ENCODE peak calls at places on chromosomes 11 and 22, in six cellular contexts. One of them, this sample, is unnamed.

GRCh38 chr22:44444341-44445306 is 53.4 kb downstream of the RTL6 start:
- DNase-seq in trophoblast cell: peak; percentile 53
- DNase-seq in mesenchymal stem cell: no peak
- DNase-seq in H9: peak; percentile 74
- DNase-seq in H1: peak; percentile 69
- DNase-seq in IMR-90: no peak
- DNase-seq in this sample: no peak

GRCh38 chr22:43542681-43543521 is 131.1 kb downstream of the MPPED1 start:
- DNase-seq in H1: no peak
- DNase-seq in IMR-90: no peak
- DNase-seq in mesenchymal stem cell: no peak
- DNase-seq in H9: peak; percentile 20
- DNase-seq in trophoblast cell: no peak
- DNase-seq in this sample: no peak

GRCh38 chr22:19955241-19956128 is 13.9 kb upstream of the TXNRD2 start:
- DNase-seq in IMR-90: no peak
- DNase-seq in H1: no peak
- DNase-seq in trophoblast cell: no peak
- DNase-seq in H9: no peak
- DNase-seq in mesenchymal stem cell: no peak
- DNase-seq in this sample: no peak

GRCh38 chr11:45332486-45332934 is 46.4 kb upstream of the SYT13 start:
- DNase-seq in mesenchymal stem cell: peak; percentile 61
- DNase-seq in H9: peak; percentile 51
- DNase-seq in H1: peak; percentile 68
- DNase-seq in trophoblast cell: peak; percentile 55
- DNase-seq in IMR-90: peak; percentile 19
- DNase-seq in this sample: peak; percentile 51

GRCh38 chr22:28268176-28268575 is 349.1 kb upstream of the PITPNB start:
- DNase-seq in H9: no peak
- DNase-seq in trophoblast cell: no peak
- DNase-seq in H1: no peak
- DNase-seq in mesenchymal stem cell: no peak
- DNase-seq in IMR-90: no peak
- DNase-seq in this sample: no peak

GRCh38 chr11:123451183-123451907 is 21.3 kb downstream of the GRAMD1B start:
- DNase-seq in IMR-90: no peak
- DNase-seq in H9: no peak
- DNase-seq in H1: no peak
- DNase-seq in trophoblast cell: no peak
- DNase-seq in mesenchymal stem cell: no peak
- DNase-seq in this sample: no peak

GRCh38 chr11:111792955-111793500 is 26.8 kb upstream of the PPP2R1B start:
- DNase-seq in mesenchymal stem cell: no peak
- DNase-seq in IMR-90: no peak
- DNase-seq in trophoblast cell: peak; percentile 62
- DNase-seq in H9: no peak
- DNase-seq in H1: no peak
- DNase-seq in this sample: no peak

GRCh38 chr11:118615996-118616395 is 8.6 kb downstream of the PHLDB1 start:
- DNase-seq in H1: peak; percentile 70
- DNase-seq in H9: peak; percentile 58
- DNase-seq in trophoblast cell: no peak
- DNase-seq in mesenchymal stem cell: no peak
- DNase-seq in IMR-90: no peak
- DNase-seq in this sample: no peak

GRCh38 chr11:2318123-2318522 is 16.3 kb downstream of the TSPAN32 start:
- DNase-seq in H1: no peak
- DNase-seq in trophoblast cell: no peak
- DNase-seq in IMR-90: no peak
- DNase-seq in mesenchymal stem cell: no peak
- DNase-seq in H9: no peak
- DNase-seq in this sample: no peak

GRCh38 chr22:36743591-36744412 is 32.1 kb downstream of the IFT27 start:
- DNase-seq in mesenchymal stem cell: no peak
- DNase-seq in H1: no peak
- DNase-seq in H9: peak; percentile 22
- DNase-seq in IMR-90: no peak
- DNase-seq in trophoblast cell: no peak
- DNase-seq in this sample: no peak

GRCh38 chr11:131609921-131610320 is 239.5 kb downstream of the NTM start:
- DNase-seq in H9: no peak
- DNase-seq in H1: no peak
- DNase-seq in IMR-90: no peak
- DNase-seq in mesenchymal stem cell: no peak
- DNase-seq in trophoblast cell: no peak
- DNase-seq in this sample: no peak

GRCh38 chr11:85712953-85713352 is 27.0 kb upstream of the CCDC89 start:
- DNase-seq in trophoblast cell: no peak
- DNase-seq in H1: no peak
- DNase-seq in H9: no peak
- DNase-seq in mesenchymal stem cell: no peak
- DNase-seq in IMR-90: no peak
- DNase-seq in this sample: no peak

GRCh38 chr11:111910637-111911562 is 670 bp downstream of the CRYAB start:
- DNase-seq in mesenchymal stem cell: no peak
- DNase-seq in H1: no peak
- DNase-seq in trophoblast cell: no peak
- DNase-seq in H9: no peak
- DNase-seq in IMR-90: no peak
- DNase-seq in this sample: no peak

GRCh38 chr22:19174106-19175025 is 4.2 kb downstream of the SLC25A1 start:
- DNase-seq in H1: peak; percentile 64
- DNase-seq in IMR-90: peak; percentile 42
- DNase-seq in mesenchymal stem cell: peak; percentile 56
- DNase-seq in trophoblast cell: no peak
- DNase-seq in H9: peak; percentile 65
- DNase-seq in this sample: no peak

GRCh38 chr11:62801071-62801470 is 4.2 kb downstream of the NXF1 start:
- DNase-seq in IMR-90: no peak
- DNase-seq in mesenchymal stem cell: no peak
- DNase-seq in H9: no peak
- DNase-seq in trophoblast cell: peak; percentile 97
- DNase-seq in H1: no peak
- DNase-seq in this sample: no peak

GRCh38 chr11:62805044-62805892 is at the start of gene NXF1:
- DNase-seq in mesenchymal stem cell: peak; percentile 92
- DNase-seq in H9: peak; percentile 94
- DNase-seq in trophoblast cell: peak; percentile 99
- DNase-seq in IMR-90: peak; percentile 92
- DNase-seq in H1: peak; percentile 100
- DNase-seq in this sample: peak; percentile 96

GRCh38 chr11:62806611-62807121 is 1.4 kb upstream of the NXF1 start:
- DNase-seq in IMR-90: peak; percentile 48
- DNase-seq in mesenchymal stem cell: peak; percentile 62
- DNase-seq in H1: no peak
- DNase-seq in H9: no peak
- DNase-seq in trophoblast cell: peak; percentile 38
- DNase-seq in this sample: no peak

GRCh38 chr11:62805991-62806441 is 776 bp upstream of the NXF1 start:
- DNase-seq in IMR-90: no peak
- DNase-seq in H9: no peak
- DNase-seq in H1: no peak
- DNase-seq in mesenchymal stem cell: peak; percentile 33
- DNase-seq in trophoblast cell: no peak
- DNase-seq in this sample: no peak

DNA sequence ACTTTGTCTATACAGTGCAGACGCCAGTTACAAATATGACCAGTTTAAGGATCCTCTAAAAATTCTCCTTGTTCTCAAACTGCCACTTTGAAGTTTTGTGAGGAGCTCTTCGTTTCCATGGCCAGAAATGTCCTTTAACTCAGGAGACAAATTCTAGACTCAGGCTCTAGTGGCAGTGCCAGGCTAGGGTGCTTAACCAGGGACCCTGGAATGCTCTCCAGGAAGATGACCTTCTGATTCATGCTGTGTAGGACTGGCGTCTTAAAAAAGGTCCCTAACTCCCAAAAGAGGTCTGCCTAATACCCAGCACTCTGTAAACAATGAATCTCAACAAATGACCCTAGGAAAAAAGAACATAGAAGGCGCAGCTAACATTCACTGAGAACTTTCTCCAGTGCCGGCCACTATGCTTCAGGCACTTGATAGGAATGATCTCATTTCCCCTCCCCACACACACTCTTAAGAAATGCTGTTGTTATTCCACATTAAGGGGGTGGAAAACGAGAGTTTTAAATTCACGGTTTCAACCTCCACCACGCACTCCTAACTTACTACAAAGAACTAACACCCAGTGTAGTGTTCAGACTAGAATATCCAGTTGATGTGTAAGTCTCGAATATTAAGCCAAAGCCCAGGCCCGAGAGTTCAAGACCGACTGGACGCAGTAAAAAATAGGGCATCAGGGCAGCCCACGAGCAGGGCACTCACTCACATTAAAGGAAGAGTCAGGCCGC is 763 bp downstream of the NXF1 start:
- DNase-seq in mesenchymal stem cell: peak; percentile 75
- DNase-seq in H9: no peak
- DNase-seq in trophoblast cell: peak; percentile 60
- DNase-seq in H1: no peak
- DNase-seq in IMR-90: peak; percentile 55
- DNase-seq in this sample: no peak
- H3K9ac ChIP-seq in mesenchymal stem cell: peak overlapping the region; percentile 98
- H3K9ac ChIP-seq in H9: peak overlapping the region; percentile 54
- H3K9ac ChIP-seq in trophoblast cell: peak overlapping the region; percentile 96
- H3K9ac ChIP-seq in H1: peak overlapping the region; percentile 79
- H3K9ac ChIP-seq in IMR-90: peak overlapping the region; percentile 81
- H3K9ac ChIP-seq in this sample: peak overlapping the region; percentile 97

DNA sequence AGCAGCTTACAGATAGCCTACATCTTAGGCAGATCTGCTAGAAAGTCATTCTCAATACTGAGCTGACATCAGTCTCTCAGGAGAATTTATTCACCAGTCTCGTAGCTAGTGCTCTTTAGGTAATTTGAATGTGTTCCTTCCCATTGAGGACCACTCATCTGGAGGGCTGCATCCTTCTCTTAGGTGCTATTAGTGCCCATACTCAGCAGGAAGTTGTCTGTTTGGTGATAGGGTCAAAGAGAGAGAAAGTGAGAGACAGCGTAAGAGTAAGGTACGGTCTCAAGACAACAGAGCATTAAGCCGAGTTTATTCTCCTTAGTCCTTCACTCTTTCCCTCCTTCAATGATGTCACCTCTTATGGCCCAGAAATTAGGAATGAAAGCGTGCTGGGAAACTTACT is 186.2 kb upstream of the CCDC90B start:
- DNase-seq in IMR-90: no peak
- DNase-seq in trophoblast cell: no peak
- DNase-seq in H1: no peak
- DNase-seq in mesenchymal stem cell: no peak
- DNase-seq in H9: no peak
- DNase-seq in this sample: no peak
- H3K14ac ChIP-seq in IMR-90: no peak overlapping the region
- H3K14ac ChIP-seq in trophoblast cell: no peak overlapping the region
- H3K14ac ChIP-seq in H1: no peak overlapping the region
- H3K14ac ChIP-seq in mesenchymal stem cell: no peak overlapping the region
- H3K14ac ChIP-seq in H9: no peak overlapping the region
- H3K14ac ChIP-seq in this sample: no peak overlapping the region

GRCh38 chr22:47199949-47200272 is 437.5 kb downstream of the TBC1D22A start:
- DNase-seq in H9: no peak
- DNase-seq in IMR-90: no peak
- DNase-seq in trophoblast cell: no peak
- DNase-seq in H1: no peak
- DNase-seq in mesenchymal stem cell: no peak
- DNase-seq in this sample: no peak

GRCh38 chr22:47199261-47199948 is 437.0 kb downstream of the TBC1D22A start:
- DNase-seq in IMR-90: no peak
- DNase-seq in H9: peak; percentile 24
- DNase-seq in trophoblast cell: no peak
- DNase-seq in mesenchymal stem cell: no peak
- DNase-seq in H1: peak; percentile 27
- DNase-seq in this sample: no peak

GRCh38 chr22:47200273-47201051 is 438.0 kb downstream of the TBC1D22A start:
- DNase-seq in H9: no peak
- DNase-seq in trophoblast cell: no peak
- DNase-seq in H1: peak; percentile 4
- DNase-seq in IMR-90: no peak
- DNase-seq in mesenchymal stem cell: no peak
- DNase-seq in this sample: no peak

GRCh38 chr22:47197735-47198500 is 435.5 kb downstream of the TBC1D22A start:
- DNase-seq in H9: peak; percentile 21
- DNase-seq in H1: no peak
- DNase-seq in trophoblast cell: no peak
- DNase-seq in IMR-90: no peak
- DNase-seq in mesenchymal stem cell: no peak
- DNase-seq in this sample: no peak

DNA sequence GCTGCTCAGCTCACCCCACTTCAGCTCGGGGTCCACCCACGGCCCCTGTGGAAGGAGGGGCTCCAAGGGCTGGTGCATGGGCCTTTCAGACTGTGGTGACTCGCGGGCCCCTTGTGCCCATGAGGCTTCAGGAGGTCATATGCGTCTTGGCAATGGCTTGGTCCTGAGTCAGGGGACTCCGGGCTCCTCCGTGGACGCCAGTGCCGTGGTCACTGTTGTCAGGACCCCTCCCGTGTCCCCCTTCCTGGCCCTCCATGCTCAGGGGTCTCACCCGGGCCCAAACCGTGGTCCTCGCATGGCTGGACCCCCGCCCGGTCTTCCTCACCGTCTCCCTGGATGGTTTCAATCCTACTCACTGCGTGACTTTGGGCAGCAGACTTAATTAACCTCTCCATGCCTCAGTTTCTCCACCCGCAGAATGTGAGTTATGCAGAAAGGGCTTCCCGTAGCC is 436.4 kb downstream of the TBC1D22A start:
- DNase-seq in trophoblast cell: no peak
- DNase-seq in IMR-90: no peak
- DNase-seq in mesenchymal stem cell: no peak
- DNase-seq in H9: no peak
- DNase-seq in H1: peak; percentile 13
- DNase-seq in this sample: no peak
- H3K18ac ChIP-seq in trophoblast cell: no peak overlapping the region
- H3K18ac ChIP-seq in IMR-90: no peak overlapping the region
- H3K18ac ChIP-seq in mesenchymal stem cell: no peak overlapping the region
- H3K18ac ChIP-seq in H9: no peak overlapping the region
- H3K18ac ChIP-seq in H1: no peak overlapping the region
- H3K18ac ChIP-seq in this sample: no peak overlapping the region

GRCh38 chr11:914747-915493 is 4.3 kb upstream of the CHID1 start:
- DNase-seq in IMR-90: no peak
- DNase-seq in H9: no peak
- DNase-seq in mesenchymal stem cell: no peak
- DNase-seq in H1: no peak
- DNase-seq in trophoblast cell: no peak
- DNase-seq in this sample: no peak
- H3K9ac ChIP-seq in IMR-90: no peak overlapping the region
- H3K9ac ChIP-seq in H9: no peak overlapping the region
- H3K9ac ChIP-seq in mesenchymal stem cell: no peak overlapping the region
- H3K9ac ChIP-seq in H1: no peak overlapping the region
- H3K9ac ChIP-seq in trophoblast cell: peak overlapping the region; percentile 12
- H3K9ac ChIP-seq in this sample: peak overlapping the region; percentile 77

This sample was measured in neuronal stem cell.